ENCODE peak calls at places on chromosomes 7 and 10, in six cellular contexts. One of them, this sample, is unnamed.

GRCh38 chr7:96910484-96910883 is 94.9 kb upstream of the DLX6 start:
- DNase-seq in breast epithelium: no peak
- DNase-seq in stomach: no peak
- DNase-seq in prostate gland: no peak
- DNase-seq in spleen: no peak
- DNase-seq in GM23338: no peak
- DNase-seq in this sample: no peak

GRCh38 chr10:1400129-1400865 is 337.0 kb downstream of the ADARB2 start:
- DNase-seq in breast epithelium: no peak
- DNase-seq in stomach: peak; percentile 9
- DNase-seq in prostate gland: no peak
- DNase-seq in spleen: no peak
- DNase-seq in GM23338: no peak
- DNase-seq in this sample: no peak

GRCh38 chr10:12279281-12279680 is 70.1 kb upstream of the CAMK1D start:
- DNase-seq in breast epithelium: no peak
- DNase-seq in stomach: no peak
- DNase-seq in prostate gland: no peak
- DNase-seq in spleen: no peak
- DNase-seq in GM23338: no peak
- DNase-seq in this sample: no peak

GRCh38 chr10:90958781-90959180 is 37.9 kb upstream of the ANKRD1 start:
- DNase-seq in breast epithelium: no peak
- DNase-seq in stomach: no peak
- DNase-seq in prostate gland: no peak
- DNase-seq in spleen: no peak
- DNase-seq in GM23338: no peak
- DNase-seq in this sample: no peak

GRCh38 chr10:4073912-4074311 is 288.9 kb upstream of the KLF6 start:
- DNase-seq in breast epithelium: no peak
- DNase-seq in stomach: no peak
- DNase-seq in prostate gland: no peak
- DNase-seq in spleen: no peak
- DNase-seq in GM23338: no peak
- DNase-seq in this sample: no peak

GRCh38 chr10:6702030-6702429 is 122.0 kb upstream of the PRKCQ start:
- DNase-seq in breast epithelium: no peak
- DNase-seq in stomach: no peak
- DNase-seq in prostate gland: no peak
- DNase-seq in spleen: no peak
- DNase-seq in GM23338: no peak
- DNase-seq in this sample: no peak

GRCh38 chr7:47557986-47558670 is 23.8 kb downstream of the TNS3 start:
- DNase-seq in breast epithelium: no peak
- DNase-seq in stomach: peak; percentile 70
- DNase-seq in prostate gland: no peak
- DNase-seq in spleen: peak; percentile 60
- DNase-seq in GM23338: peak; percentile 43
- DNase-seq in this sample: no peak

GRCh38 chr10:71725998-71726672 is 6.6 kb upstream of the C10orf105 start:
- DNase-seq in breast epithelium: no peak
- DNase-seq in stomach: no peak
- DNase-seq in prostate gland: no peak
- DNase-seq in spleen: no peak
- DNase-seq in GM23338: peak; percentile 73
- DNase-seq in this sample: no peak

GRCh38 chr10:4595920-4596319 is 230.1 kb upstream of the AKR1E2 start:
- DNase-seq in breast epithelium: no peak
- DNase-seq in stomach: no peak
- DNase-seq in prostate gland: no peak
- DNase-seq in spleen: no peak
- DNase-seq in GM23338: no peak
- DNase-seq in this sample: no peak

GRCh38 chr10:95547791-95548435 is 13.3 kb downstream of the SORBS1 start:
- DNase-seq in breast epithelium: no peak
- DNase-seq in stomach: no peak
- DNase-seq in prostate gland: no peak
- DNase-seq in spleen: no peak
- DNase-seq in GM23338: peak; percentile 55
- DNase-seq in this sample: no peak

GRCh38 chr10:3185386-3185785 is 12.8 kb upstream of the PITRM1 start:
- DNase-seq in breast epithelium: no peak
- DNase-seq in stomach: no peak
- DNase-seq in prostate gland: no peak
- DNase-seq in spleen: no peak
- DNase-seq in GM23338: no peak
- DNase-seq in this sample: no peak

GRCh38 chr10:78936412-78937342 is 132.1 kb upstream of the ZMIZ1 start:
- DNase-seq in breast epithelium: no peak
- DNase-seq in stomach: peak; percentile 36
- DNase-seq in prostate gland: no peak
- DNase-seq in spleen: peak; percentile 60
- DNase-seq in GM23338: no peak
- DNase-seq in this sample: no peak

GRCh38 chr10:76115471-76116155 is 684.2 kb downstream of the LRMDA start:
- DNase-seq in breast epithelium: no peak
- DNase-seq in stomach: no peak
- DNase-seq in prostate gland: no peak
- DNase-seq in spleen: no peak
- DNase-seq in GM23338: no peak
- DNase-seq in this sample: no peak

GRCh38 chr10:35386594-35387174 is 50.4 kb downstream of the CCNY start:
- DNase-seq in breast epithelium: no peak
- DNase-seq in stomach: peak; percentile 53
- DNase-seq in prostate gland: no peak
- DNase-seq in spleen: no peak
- DNase-seq in GM23338: no peak
- DNase-seq in this sample: no peak

GRCh38 chr7:149621776-149622175 is 124.2 kb upstream of the ZNF746 start:
- DNase-seq in breast epithelium: no peak
- DNase-seq in stomach: no peak
- DNase-seq in prostate gland: no peak
- DNase-seq in spleen: peak; percentile 29
- DNase-seq in GM23338: no peak
- DNase-seq in this sample: no peak

GRCh38 chr7:20282960-20283359 is 47.7 kb upstream of the ITGB8 start:
- DNase-seq in breast epithelium: no peak
- DNase-seq in stomach: no peak
- DNase-seq in prostate gland: no peak
- DNase-seq in spleen: no peak
- DNase-seq in GM23338: no peak
- DNase-seq in this sample: no peak

GRCh38 chr10:89466599-89467035 is 52.2 kb downstream of the IFIT5 start:
- DNase-seq in breast epithelium: no peak
- DNase-seq in stomach: no peak
- DNase-seq in prostate gland: no peak
- DNase-seq in spleen: no peak
- DNase-seq in GM23338: peak; percentile 48
- DNase-seq in this sample: no peak

GRCh38 chr7:82234457-82235049 is 209.0 kb downstream of the CACNA2D1 start:
- DNase-seq in breast epithelium: no peak
- DNase-seq in stomach: no peak
- DNase-seq in prostate gland: peak; percentile 10
- DNase-seq in spleen: no peak
- DNase-seq in GM23338: peak; percentile 74
- DNase-seq in this sample: no peak

GRCh38 chr7:41006591-41006990 is 696.3 kb downstream of the INHBA start:
- DNase-seq in breast epithelium: no peak
- DNase-seq in stomach: no peak
- DNase-seq in prostate gland: no peak
- DNase-seq in spleen: no peak
- DNase-seq in GM23338: no peak
- DNase-seq in this sample: no peak

GRCh38 chr10:109287858-109288257 is 635.5 kb downstream of the XPNPEP1 start:
- DNase-seq in breast epithelium: no peak
- DNase-seq in stomach: no peak
- DNase-seq in prostate gland: no peak
- DNase-seq in spleen: no peak
- DNase-seq in GM23338: no peak
- DNase-seq in this sample: no peak

DNA sequence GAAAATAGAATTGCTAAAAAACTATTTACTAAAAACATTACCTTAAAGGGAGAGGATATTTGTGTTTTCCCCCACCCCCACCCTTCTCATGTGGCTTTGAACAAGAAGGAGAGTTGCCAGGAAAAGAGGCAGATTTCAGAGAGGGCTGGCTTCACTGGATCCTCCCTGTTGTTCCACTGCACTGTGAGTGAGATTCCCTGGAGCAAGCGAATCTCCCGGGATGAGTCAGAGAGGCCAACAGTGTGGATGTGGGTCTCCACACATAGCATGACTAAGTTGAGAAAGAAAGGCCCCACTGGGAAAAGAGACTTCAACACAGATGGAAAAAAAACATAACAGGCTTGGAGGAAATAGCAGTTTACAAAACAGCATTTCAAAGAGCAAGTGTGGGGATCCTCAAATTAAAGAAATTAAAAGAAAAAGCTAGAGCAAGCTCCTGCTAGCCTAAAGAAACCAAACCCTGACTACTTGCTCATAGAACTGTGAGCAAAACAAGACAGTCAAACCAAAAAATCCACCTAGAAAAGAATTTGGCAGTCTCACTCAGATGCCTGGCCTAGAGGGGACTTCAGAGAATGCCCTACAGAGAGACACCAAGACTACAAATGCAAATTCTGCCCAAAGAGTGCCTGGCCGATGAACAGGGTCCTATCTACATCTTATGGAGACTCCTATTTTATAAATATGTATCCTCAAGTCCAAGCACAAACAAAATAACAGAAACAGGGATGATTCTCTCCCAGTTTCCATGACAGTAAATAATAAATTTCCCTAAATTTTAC is 3.4 kb downstream of the CAV1 start:
- DNase-seq in breast epithelium: no peak
- DNase-seq in stomach: no peak
- DNase-seq in prostate gland: no peak
- DNase-seq in spleen: no peak
- DNase-seq in GM23338: no peak
- DNase-seq in this sample: no peak
- TF ChIP-seq POLR2AphosphoS5 in breast epithelium: no peak
- TF ChIP-seq POLR2AphosphoS5 in stomach: peak; percentile 15
- TF ChIP-seq POLR2AphosphoS5 in prostate gland: no peak
- TF ChIP-seq POLR2AphosphoS5 in spleen: no peak
- TF ChIP-seq POLR2AphosphoS5 in GM23338: no peak
- TF ChIP-seq POLR2AphosphoS5 in this sample: no peak

DNA sequence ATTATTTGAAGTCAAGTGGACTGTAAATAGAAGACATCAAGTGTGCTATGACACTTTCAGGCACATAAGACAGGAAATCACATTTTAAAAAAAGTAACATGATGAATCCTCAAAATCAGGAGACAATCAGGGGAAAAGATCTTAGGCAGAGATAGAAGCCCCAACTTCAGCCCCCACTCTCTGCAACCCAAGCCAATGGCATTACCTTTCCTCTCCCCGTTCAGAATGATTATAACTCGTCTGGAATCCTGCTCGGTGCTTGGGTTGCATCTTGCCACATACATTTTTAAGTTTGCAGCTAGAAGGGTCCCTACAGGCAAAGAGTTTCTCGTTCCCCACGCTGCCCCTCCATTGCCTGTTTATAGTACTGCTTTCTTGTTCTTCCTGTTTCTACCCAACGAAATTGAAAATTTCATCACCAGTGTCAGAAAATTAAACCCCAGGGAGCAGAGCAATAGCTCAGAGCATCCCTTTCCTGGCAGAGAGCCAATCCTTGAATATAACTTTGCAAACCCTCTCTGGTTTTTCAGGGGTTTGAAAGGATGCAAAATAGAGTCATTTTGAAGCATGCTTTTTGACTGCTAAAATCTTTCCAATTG is 260.5 kb upstream of the AOAH start:
- DNase-seq in breast epithelium: no peak
- DNase-seq in stomach: no peak
- DNase-seq in prostate gland: no peak
- DNase-seq in spleen: no peak
- DNase-seq in GM23338: no peak
- DNase-seq in this sample: no peak
- TF ChIP-seq POLR2AphosphoS5 in breast epithelium: no peak
- TF ChIP-seq POLR2AphosphoS5 in stomach: no peak
- TF ChIP-seq POLR2AphosphoS5 in prostate gland: no peak
- TF ChIP-seq POLR2AphosphoS5 in spleen: no peak
- TF ChIP-seq POLR2AphosphoS5 in GM23338: no peak
- TF ChIP-seq POLR2AphosphoS5 in this sample: no peak

DNA sequence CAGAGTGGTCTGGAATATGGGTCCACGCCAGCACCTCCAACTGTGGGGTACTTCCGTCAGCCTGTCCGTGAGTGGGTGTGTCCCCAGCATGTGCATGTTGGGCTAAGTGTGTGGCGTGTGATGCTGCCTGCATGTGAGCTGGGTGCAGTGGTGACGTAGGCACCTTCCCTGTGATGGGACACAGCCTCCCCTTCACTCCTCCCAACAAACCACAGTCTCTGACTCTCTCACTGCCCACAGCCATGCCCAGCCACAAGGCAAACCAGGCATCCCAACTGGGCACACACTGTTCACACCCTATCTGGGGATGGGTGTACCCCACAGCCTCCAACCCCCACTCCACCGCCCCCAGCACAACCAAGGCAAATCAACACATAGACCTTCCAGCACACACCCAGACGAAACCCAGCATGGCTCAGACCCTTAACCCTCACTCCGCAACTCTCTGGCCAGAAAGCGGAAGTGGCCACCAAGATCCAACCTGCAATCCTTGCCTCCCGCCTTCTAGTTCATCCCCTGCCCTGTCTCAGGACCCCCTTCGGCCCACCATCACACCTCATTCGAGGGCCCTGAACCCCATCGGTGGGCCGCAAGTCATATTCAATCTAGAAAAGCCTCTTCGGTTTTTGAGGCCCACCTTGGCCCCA is 10.4 kb downstream of the PSD start:
- DNase-seq in breast epithelium: no peak
- DNase-seq in stomach: no peak
- DNase-seq in prostate gland: no peak
- DNase-seq in spleen: no peak
- DNase-seq in GM23338: no peak
- DNase-seq in this sample: no peak
- TF ChIP-seq POLR2AphosphoS5 in breast epithelium: no peak
- TF ChIP-seq POLR2AphosphoS5 in stomach: peak; percentile 45
- TF ChIP-seq POLR2AphosphoS5 in prostate gland: no peak
- TF ChIP-seq POLR2AphosphoS5 in spleen: no peak
- TF ChIP-seq POLR2AphosphoS5 in GM23338: no peak
- TF ChIP-seq POLR2AphosphoS5 in this sample: no peak

DNA sequence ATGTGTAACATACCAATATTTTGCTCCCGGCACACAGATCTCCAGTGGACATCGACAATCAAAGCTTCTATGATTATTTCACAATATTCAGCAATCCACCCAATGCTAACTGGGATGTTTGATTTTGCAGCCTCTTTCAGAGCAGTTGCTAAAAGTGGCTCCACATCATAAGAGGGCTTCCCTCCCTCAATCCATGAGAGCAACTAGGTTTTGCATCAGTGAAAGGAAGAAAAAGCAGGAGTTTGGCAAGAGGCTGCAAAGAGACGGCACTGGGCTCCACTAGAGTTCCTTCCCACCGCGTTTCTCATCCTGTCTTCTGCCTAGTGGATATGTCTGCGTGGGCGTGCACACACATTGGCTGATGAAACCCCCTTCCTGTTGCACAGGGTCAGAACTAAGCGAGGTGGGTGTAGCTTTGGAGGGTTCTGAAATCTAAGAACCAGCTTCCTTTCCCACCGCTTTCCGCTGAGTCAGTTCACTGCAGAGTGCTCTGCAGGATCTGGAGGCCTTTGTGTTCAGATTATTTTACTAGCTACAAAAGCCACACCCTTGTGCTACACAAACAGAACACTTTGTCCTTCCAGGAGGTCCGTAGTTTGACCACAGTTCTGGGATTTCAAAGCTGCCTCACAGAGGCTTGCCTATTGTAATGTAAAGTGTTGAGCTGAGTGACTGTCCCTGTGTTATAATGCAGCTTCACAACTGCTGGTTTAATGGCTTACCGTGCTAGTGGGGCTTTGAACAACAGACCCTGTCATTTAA is 28.1 kb downstream of the ARL4A start:
- DNase-seq in breast epithelium: no peak
- DNase-seq in stomach: peak; percentile 79
- DNase-seq in prostate gland: peak; percentile 89
- DNase-seq in spleen: peak; percentile 81
- DNase-seq in GM23338: peak; percentile 80
- DNase-seq in this sample: no peak
- TF ChIP-seq POLR2AphosphoS5 in breast epithelium: peak; percentile 83
- TF ChIP-seq POLR2AphosphoS5 in stomach: peak; percentile 45
- TF ChIP-seq POLR2AphosphoS5 in prostate gland: peak; percentile 97
- TF ChIP-seq POLR2AphosphoS5 in spleen: peak; percentile 73
- TF ChIP-seq POLR2AphosphoS5 in GM23338: no peak
- TF ChIP-seq POLR2AphosphoS5 in this sample: no peak